ENCODE peak calls at places on chromosomes 5 and 9, in six cellular contexts. P is HepG2, B is SK-N-SH, W is K562, F is GM12878, Q is H1. V is an unnamed sample.

GRCh38 chr9:36037580-36038169 is 962 bp downstream of the RECK start:
- DNase-seq in B (peak), W (no peak), F (no peak), P (no peak), Q (no peak), V (no peak)

GRCh38 chr5:166561759-166562158 is 1729.7 kb upstream of the WWC1 start:
- DNase-seq in P (no peak), B (no peak), Q (no peak), F (no peak), W (no peak), V (no peak)

GRCh38 chr9:113705938-113706519 is 170.1 kb upstream of the ZNF618 start:
- DNase-seq in Q (no peak), W (no peak), F (no peak), B (no peak), P (peak), V (no peak)

GRCh38 chr5:82641362-82641988 is 363.3 kb upstream of the RPS23 start:
- DNase-seq in Q (no peak), F (peak), W (peak), B (peak), P (peak), V (peak)

GRCh38 chr5:1014781-1015221 is 6.2 kb downstream of the NKD2 start:
- DNase-seq in Q (no peak), B (no peak), P (no peak), F (no peak), W (no peak), V (no peak)

GRCh38 chr5:73061593-73061992 is 58.8 kb upstream of the TMEM171 start:
- DNase-seq in P (no peak), Q (no peak), F (no peak), B (no peak), W (no peak), V (no peak)

GRCh38 chr5:176776141-176776865 is 34.1 kb upstream of the UNC5A start:
- DNase-seq in W (no peak), P (no peak), B (no peak), Q (peak), F (no peak), V (no peak)

GRCh38 chr9:109812818-109813281 is 32.9 kb downstream of the PALM2AKAP2 start:
- DNase-seq in W (no peak), P (no peak), Q (no peak), F (no peak), B (no peak), V (no peak)

GRCh38 chr9:26789959-26790358 is 102.6 kb downstream of the CAAP1 start:
- DNase-seq in Q (no peak), P (no peak), B (no peak), W (no peak), F (no peak), V (no peak)

GRCh38 chr5:39995990-39996389 is 571.2 kb upstream of the DAB2 start:
- DNase-seq in Q (no peak), B (no peak), P (no peak), F (no peak), W (no peak), V (no peak)

GRCh38 chr9:21830589-21830988 is 28.2 kb downstream of the MTAP start:
- DNase-seq in W (no peak), Q (no peak), B (no peak), P (no peak), F (no peak), V (no peak)

GRCh38 chr9:133880851-133881634 is 111.1 kb downstream of the VAV2 start:
- DNase-seq in F (no peak), B (peak), W (no peak), P (no peak), Q (no peak), V (no peak)

DNA sequence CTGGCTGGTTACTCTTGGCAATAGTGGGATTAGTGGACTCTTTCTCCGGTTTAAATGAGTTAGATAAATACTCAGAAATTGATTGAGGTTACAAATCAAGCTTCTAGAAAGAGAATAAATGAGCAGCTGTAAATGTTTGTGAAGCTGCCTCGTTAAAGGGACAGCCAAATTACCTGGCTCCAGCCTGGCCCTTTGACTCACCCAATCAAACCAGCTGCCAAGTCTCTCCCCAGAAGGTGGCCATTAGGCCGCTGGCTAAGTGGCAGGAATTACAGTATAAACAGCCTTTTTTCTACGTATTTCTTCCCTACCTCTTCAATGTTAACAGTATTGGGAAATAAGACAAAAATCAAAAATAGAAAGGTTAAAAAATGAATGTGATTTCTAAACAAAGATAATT is 46.0 kb upstream of the SRFBP1 start:
- DNase-seq in W (no peak), F (no peak), P (no peak), B (no peak), Q (no peak), V (no peak)
- TF ChIP-seq YY1 in W (no peak), F (no peak), P (no peak), B (no peak), Q (no peak), V (no peak)

GRCh38 chr5:150140830-150141229 is 14.8 kb downstream of the PDGFRB start:
- DNase-seq in B (peak), W (no peak), F (no peak), P (no peak), Q (no peak), V (no peak)
- H3K4me2 ChIP-seq in B (peak), W (no peak), F (no peak), P (no peak), Q (no peak), V (no peak)

DNA sequence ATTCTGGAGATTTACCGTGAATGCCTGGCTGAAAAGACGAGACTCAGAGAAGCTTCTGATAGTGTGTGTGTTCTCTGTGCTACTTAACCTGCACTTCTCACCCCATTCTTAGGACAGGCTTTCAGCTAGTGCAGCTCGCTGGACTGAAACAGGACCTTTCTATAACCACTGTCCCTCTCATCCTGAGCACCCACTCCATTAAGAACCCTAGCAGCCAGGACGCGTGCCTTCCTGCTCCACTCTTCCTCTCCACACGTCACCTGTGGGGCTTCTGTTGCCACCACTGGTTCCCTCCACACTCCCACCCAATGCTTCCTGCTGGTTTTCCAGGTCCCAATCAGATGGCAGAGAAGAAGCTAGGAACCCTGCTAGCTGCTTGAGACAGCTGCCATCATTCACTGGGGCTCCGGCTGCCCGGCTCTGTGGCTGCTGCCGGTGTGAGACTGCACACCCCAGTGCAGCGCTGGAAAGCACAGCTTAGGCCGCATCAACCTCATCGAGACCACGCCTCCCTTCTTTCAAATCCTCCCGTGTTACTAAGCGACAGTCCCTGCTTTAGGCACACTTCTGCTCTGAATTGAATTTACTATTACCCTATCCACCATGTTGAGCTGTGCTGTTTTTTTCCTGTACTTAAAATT is 44.0 kb downstream of the RNF130 start:
- DNase-seq in F (no peak), B (no peak), Q (no peak), W (no peak), P (no peak), V (no peak)
- TF ChIP-seq YY1 in F (no peak), B (no peak), Q (no peak), W (no peak), P (no peak), V (no peak)

DNA sequence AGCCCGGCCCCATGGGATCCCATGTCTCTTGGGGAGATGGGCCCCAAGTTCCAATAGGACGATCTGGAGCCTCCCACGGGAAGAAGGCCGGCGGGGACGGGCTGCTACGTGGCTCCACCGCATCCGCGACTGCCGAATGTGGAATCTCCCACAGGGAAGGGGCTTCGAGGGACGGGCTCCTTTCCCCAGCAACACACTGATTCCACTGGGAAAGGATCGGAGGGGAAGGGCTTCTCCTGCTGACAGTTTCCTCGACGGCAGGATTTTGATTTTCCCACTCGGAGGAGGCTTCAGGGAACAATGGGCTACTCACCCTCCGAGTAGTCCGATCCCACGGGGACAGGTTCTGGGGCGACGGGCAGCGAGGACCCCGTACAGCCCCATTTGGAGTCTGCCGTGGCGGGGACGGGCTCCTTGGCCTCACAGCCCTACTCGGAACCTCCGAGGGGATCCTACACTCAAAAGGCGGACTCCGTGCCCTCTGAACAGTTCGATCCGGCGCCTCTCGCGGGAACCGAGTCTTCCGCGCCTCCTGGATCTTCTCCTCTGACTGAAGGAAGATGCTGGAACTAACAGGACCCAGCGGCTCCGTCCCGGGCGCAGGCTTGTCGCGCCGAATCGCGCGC is 1.3 kb downstream of the PROB1 start:
- DNase-seq in B (peak), F (no peak), P (no peak), Q (peak), W (no peak), V (no peak)
- H3K4me2 ChIP-seq in B (peak), F (peak), P (no peak), Q (peak), W (no peak), V (peak)

GRCh38 chr5:19977069-19977468 is 10.9 kb downstream of the CDH18 start:
- DNase-seq in P (no peak), F (no peak), B (no peak), Q (no peak), W (no peak), V (no peak)

GRCh38 chr5:19975795-19976194 is 12.2 kb downstream of the CDH18 start:
- DNase-seq in F (no peak), W (no peak), Q (no peak), B (no peak), P (no peak), V (no peak)

DNA sequence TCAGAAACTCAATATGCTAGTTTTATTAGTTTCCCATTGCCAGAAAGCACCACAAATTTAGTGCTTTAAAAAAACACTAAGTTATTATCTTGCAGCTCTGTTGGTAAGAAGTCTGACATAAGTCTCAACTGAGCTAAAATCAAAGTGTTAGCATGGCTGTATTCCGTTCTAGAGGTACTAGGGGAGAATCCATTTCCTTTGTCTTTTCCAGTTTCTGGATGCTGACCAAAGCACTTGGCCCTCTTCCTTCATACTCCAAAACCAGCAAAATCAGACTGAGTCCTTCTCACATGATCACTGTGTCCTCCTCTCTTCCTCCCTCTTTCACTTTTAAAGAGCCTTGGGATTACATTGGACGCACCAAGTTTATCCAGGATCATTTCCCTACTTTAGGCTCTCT is 9.5 kb downstream of the CDH18 start:
- DNase-seq in W (no peak), Q (no peak), F (no peak), B (no peak), P (no peak), V (no peak)
- TF ChIP-seq YY1 in W (no peak), Q (no peak), F (no peak), B (no peak), P (no peak), V (no peak)

DNA sequence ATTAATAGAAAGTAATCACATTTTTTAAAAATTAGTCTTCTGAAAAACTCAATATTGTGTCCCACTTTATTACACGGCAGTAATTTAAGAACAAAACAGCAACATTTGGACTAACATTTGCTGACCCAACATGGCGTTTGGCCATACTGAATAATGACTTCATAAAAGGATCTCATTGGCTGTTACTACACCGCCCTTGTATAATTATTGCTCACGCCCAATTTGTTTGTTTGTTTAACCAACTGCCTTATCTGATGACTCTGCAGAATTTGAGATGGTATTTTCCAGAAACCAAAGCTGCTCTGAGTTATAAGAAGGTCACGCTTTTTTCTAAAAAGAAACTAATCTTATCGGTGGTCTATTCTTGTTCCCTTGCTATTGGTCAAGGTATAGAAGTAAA is 200.2 kb upstream of the TARS1 start:
- DNase-seq in B (no peak), W (no peak), P (no peak), F (no peak), Q (no peak), V (no peak)
- H3K4me2 ChIP-seq in B (no peak), W (no peak), P (no peak), F (no peak), Q (no peak), V (no peak)

GRCh38 chr5:172453986-172454354 is 355 bp downstream of the SH3PXD2B start:
- DNase-seq in W (no peak), B (peak), P (no peak), F (no peak), Q (no peak), V (no peak)

GRCh38 chr5:172453206-172453985 is 929 bp downstream of the SH3PXD2B start:
- DNase-seq in Q (peak), P (peak), B (peak), W (no peak), F (no peak), V (peak)

GRCh38 chr5:172455511-172456061 is 1.3 kb upstream of the SH3PXD2B start:
- DNase-seq in B (no peak), W (no peak), F (no peak), Q (peak), P (no peak), V (no peak)

GRCh38 chr5:172455087-172455381 is 709 bp upstream of the SH3PXD2B start:
- DNase-seq in B (no peak), P (no peak), F (no peak), W (no peak), Q (no peak), V (no peak)

DNA sequence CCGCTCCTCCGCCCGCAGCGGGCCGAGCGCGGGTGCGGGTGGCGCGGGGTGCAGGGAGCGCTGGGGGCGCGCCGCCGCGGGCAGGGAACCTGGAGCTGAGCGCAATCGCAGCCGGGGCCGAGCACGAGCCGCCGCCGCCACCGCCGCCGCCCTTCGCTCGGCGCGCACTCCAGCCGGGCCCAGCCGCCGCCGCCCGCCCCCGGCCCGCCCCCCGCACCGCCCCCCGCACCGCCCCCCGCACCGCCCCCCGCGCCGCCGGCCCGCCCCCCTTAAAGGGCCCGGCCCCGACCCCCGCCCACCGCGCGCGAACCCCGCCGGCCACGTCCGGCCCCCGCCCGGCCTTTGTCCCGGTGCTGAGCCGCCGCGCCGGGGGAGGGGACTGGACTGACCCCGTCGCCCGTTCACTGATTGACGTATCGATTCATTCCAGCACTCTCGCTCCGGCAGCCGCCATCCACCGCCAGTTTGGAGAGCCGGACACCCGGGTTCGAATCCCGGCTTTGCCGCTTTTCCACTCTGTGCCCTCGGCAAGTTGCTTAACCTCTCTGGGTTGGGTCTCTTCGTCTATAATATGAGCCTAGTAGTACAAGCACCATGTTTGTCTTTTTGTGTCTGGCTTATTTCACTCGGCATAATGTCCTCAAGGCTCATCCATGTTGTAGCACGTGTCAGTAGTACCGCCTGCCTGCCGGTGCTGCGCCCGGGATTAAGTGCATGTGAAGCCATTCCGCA is at the start of gene SH3PXD2B:
- DNase-seq in W (peak), Q (peak), F (no peak), P (peak), B (peak), V (no peak)
- TF ChIP-seq YY1 in W (no peak), Q (peak), F (no peak), P (no peak), B (no peak), V (no peak)

GRCh38 chr5:149420509-149421371 is 41.6 kb upstream of the IL17B start:
- DNase-seq in Q (no peak), F (no peak), W (no peak), P (no peak), B (peak), V (no peak)

GRCh38 chr5:149421834-149422233 is 42.7 kb upstream of the IL17B start:
- DNase-seq in P (no peak), Q (no peak), F (no peak), W (no peak), B (no peak), V (no peak)

GRCh38 chr5:149421372-149421685 is 42.2 kb upstream of the IL17B start:
- DNase-seq in W (no peak), P (no peak), B (no peak), Q (no peak), F (no peak), V (no peak)

GRCh38 chr5:149423287-149424268 is 44.5 kb upstream of the IL17B start:
- DNase-seq in F (no peak), B (peak), Q (no peak), W (no peak), P (peak), V (no peak)

DNA sequence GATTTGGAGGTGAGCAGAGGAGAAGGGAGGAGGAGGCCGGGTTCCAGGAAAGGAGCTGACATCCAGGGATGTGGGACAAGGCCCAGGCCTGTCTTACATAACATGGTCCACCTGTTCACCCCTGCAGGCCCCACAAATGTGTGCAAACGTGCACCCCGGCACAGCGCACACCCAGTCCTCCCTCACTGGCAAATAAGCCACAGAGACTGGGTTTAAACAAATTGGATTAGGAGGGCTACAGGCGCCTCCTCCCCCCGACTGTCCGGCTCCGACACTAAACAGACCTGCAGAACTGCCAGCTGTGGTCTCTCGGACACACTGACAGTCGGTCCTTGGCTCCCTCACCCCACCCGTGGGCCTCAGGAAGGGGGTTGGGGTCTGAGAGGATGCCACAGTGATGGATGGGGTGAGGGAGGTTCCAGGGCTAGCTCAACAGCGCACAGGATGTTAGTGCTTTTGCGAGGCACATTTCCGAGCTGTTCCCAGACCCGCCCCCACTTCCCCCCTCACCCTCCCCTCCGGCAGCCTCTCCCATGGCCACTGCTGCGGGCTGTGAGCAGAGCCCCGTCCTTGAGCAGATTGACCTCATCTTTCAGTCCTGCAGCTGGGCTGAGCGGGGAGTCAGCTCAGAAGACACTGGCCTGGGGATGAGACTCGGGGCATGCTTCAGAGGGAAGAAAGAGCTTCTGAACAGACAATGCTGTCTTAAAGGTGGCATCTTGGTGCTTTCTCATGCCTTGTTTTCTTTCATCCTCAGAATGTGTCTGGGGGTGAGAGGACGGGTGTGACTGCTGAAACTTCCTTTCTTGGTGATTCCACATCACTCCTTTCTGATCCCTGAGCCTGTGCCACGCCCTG is 43.6 kb upstream of the IL17B start:
- DNase-seq in P (peak), W (peak), Q (no peak), B (peak), F (no peak), V (no peak)
- H3K4me2 ChIP-seq in P (peak), W (no peak), Q (no peak), B (peak), F (peak), V (peak)

V was measured in HCT116.